ENCODE peak calls at places on chromosomes 4 and X, in five cellular contexts. X is Ammon's horn, M is upper lobe of right lung, N is dorsolateral prefrontal cortex, F is NCI-H187 treated with DMSO at 0.1 percent for 48 hours. O is an unnamed sample.

GRCh38 chr4:6472008-6472386 is 417 bp downstream of the PPP2R2C start:
- DNase-seq in X (no peak), M (no peak), N (no peak), F (no peak), O (no peak)

GRCh38 chr4:158891256-158891655 is 122.4 kb downstream of the FNIP2 start:
- DNase-seq in F (no peak), M (no peak), X (no peak), N (no peak), O (no peak)

GRCh38 chr4:179200681-179201080 is 1758.4 kb upstream of the AGA start:
- DNase-seq in M (no peak), X (no peak), N (no peak), F (no peak), O (no peak)

GRCh38 chrX:17464196-17464595 is 89.2 kb downstream of the NHS start:
- DNase-seq in M (no peak), X (no peak), F (no peak), N (no peak), O (no peak)

GRCh38 chr4:140238353-140239041 is 84.5 kb upstream of the MAML3 start:
- DNase-seq in X (peak), F (peak), M (peak), N (peak), O (peak)

GRCh38 chr4:181008164-181008563 is 1235.0 kb upstream of the TENM3 start:
- DNase-seq in F (no peak), N (no peak), X (no peak), M (no peak), O (no peak)

GRCh38 chr4:153152453-153153338 is 51.5 kb upstream of the TRIM2 start:
- DNase-seq in M (peak), F (peak), N (peak), X (peak), O (peak)

GRCh38 chr4:24973471-24974251 is 57.1 kb downstream of the LGI2 start:
- DNase-seq in X (peak), N (peak), F (peak), M (peak), O (no peak)

GRCh38 chr4:154414796-154415195 is 76.8 kb downstream of the DCHS2 start:
- DNase-seq in F (no peak), M (no peak), N (no peak), X (no peak), O (no peak)

GRCh38 chr4:5158391-5158770 is 107.1 kb downstream of the STK32B start:
- DNase-seq in M (no peak), N (no peak), X (no peak), F (no peak), O (no peak)

GRCh38 chrX:1734806-1735205 is 119.9 kb downstream of the ASMT start:
- DNase-seq in X (no peak), M (no peak), F (no peak), N (no peak), O (no peak)

GRCh38 chrX:65407157-65407626 is 127.4 kb downstream of the LAS1L start:
- DNase-seq in N (no peak), F (no peak), X (no peak), M (no peak), O (no peak)

GRCh38 chr4:38366451-38366850 is 297.5 kb upstream of the KLF3 start:
- DNase-seq in F (no peak), X (no peak), M (no peak), N (no peak), O (no peak)

GRCh38 chr4:3414421-3415279 is 27.1 kb upstream of the HGFAC start:
- DNase-seq in X (peak), F (no peak), M (peak), N (no peak), O (no peak)

GRCh38 chr4:82201805-82202636 is 171.8 kb downstream of the HNRNPD start:
- DNase-seq in N (no peak), F (peak), X (peak), M (no peak), O (no peak)

GRCh38 chrX:40107291-40108083 is 9.7 kb upstream of the BCOR start:
- DNase-seq in N (peak), X (no peak), M (peak), F (no peak), O (peak)

GRCh38 chr4:20430555-20430954 is 178.8 kb downstream of the SLIT2 start:
- DNase-seq in F (no peak), X (no peak), M (no peak), N (no peak), O (no peak)

GRCh38 chr4:1192091-1192492 is 19.7 kb upstream of the SPON2 start:
- DNase-seq in N (peak), M (peak), X (peak), F (no peak), O (peak)

GRCh38 chr4:144948009-144948408 is 150.0 kb downstream of the ANAPC10 start:
- DNase-seq in F (no peak), M (no peak), X (no peak), N (no peak), O (no peak)

GRCh38 chr4:76373919-76374552 is 46.9 kb downstream of the CCDC158 start:
- DNase-seq in M (no peak), F (no peak), N (no peak), X (no peak), O (no peak)

GRCh38 chr4:45693746-45694145 is 430.1 kb downstream of the GABRG1 start:
- DNase-seq in N (no peak), X (no peak), M (no peak), F (no peak), O (no peak)

GRCh38 chr4:161252520-161253141 is 911.2 kb downstream of the FSTL5 start:
- DNase-seq in X (peak), M (no peak), F (no peak), N (no peak), O (no peak)

GRCh38 chr4:149933883-149934282 is 118.2 kb upstream of the IQCM start:
- DNase-seq in N (no peak), M (no peak), X (no peak), F (no peak), O (no peak)

GRCh38 chr4:136831553-136831952 is 700.7 kb downstream of the PCDH18 start:
- DNase-seq in N (no peak), F (no peak), X (no peak), M (no peak), O (no peak)

GRCh38 chr4:14596904-14597303 is 405.4 kb upstream of the CPEB2 start:
- DNase-seq in N (no peak), M (no peak), X (no peak), F (no peak), O (no peak)